ENCODE peak calls at places on chromosomes 13 and 19, in nine cellular contexts. K, W, S, I, P, E, V, U and B are unnamed samples.
A peak's percentile ranks its signal among the peaks of the same experiment; 100 is the strongest.

GRCh38 chr13:72808917-72809500 is 27.1 kb downstream of the PIBF1 start:
- DNase-seq in P (no peak), U (peak; percentile 13), W (no peak), V (no peak), I (no peak), K (no peak), S (peak; percentile 9), E (no peak), B (no peak)

GRCh38 chr13:33722216-33722900 is 95.6 kb upstream of the RFC3 start:
- DNase-seq in S (no peak), P (no peak), E (no peak), V (no peak), K (no peak), U (no peak), W (no peak), I (no peak), B (no peak)

GRCh38 chr19:39297931-39298634 is 1.9 kb downstream of the IFNL1 start:
- DNase-seq in I (no peak), K (no peak), S (no peak), W (no peak), P (no peak), U (no peak), V (no peak), E (peak; percentile 55), B (no peak)

GRCh38 chr19:574658-575526 is 2.5 kb downstream of the BSG start:
- DNase-seq in W (no peak), E (no peak), U (peak; percentile 30), I (no peak), S (no peak), P (no peak), K (peak; percentile 59), V (peak; percentile 75), B (no peak)

GRCh38 chr19:588758-589692 is 656 bp upstream of the HCN2 start:
- DNase-seq in I (no peak), W (peak; percentile 57), S (peak; percentile 64), V (no peak), P (no peak), E (no peak), K (peak; percentile 73), U (peak; percentile 54), B (no peak)

GRCh38 chr19:15452111-15453047 is 2.6 kb upstream of the WIZ start:
- DNase-seq in W (peak; percentile 62), P (peak; percentile 93), K (peak; percentile 99), S (peak; percentile 86), V (peak; percentile 91), E (peak; percentile 98), U (peak; percentile 90), I (no peak), B (peak; percentile 87)

GRCh38 chr13:79680485-79680884 is 199.5 kb downstream of the NDFIP2 start:
- DNase-seq in W (no peak), E (no peak), P (no peak), I (no peak), S (no peak), K (no peak), U (no peak), V (no peak), B (no peak)

GRCh38 chr13:99434258-99434788 is 66.9 kb upstream of the TM9SF2 start:
- DNase-seq in S (no peak), P (no peak), K (peak; percentile 81), W (no peak), I (no peak), V (no peak), U (no peak), E (no peak), B (no peak)

GRCh38 chr19:32896516-32897214 is 27.1 kb upstream of the SLC7A9 start:
- DNase-seq in S (no peak), I (no peak), P (no peak), E (no peak), U (no peak), K (no peak), V (no peak), W (no peak), B (no peak)

GRCh38 chr19:8307965-8308866 is at the start of gene CD320:
- DNase-seq in I (peak; percentile 69), W (peak; percentile 92), P (peak; percentile 90), U (peak; percentile 95), E (peak; percentile 95), K (peak; percentile 94), V (peak; percentile 92), S (peak; percentile 90), B (peak; percentile 87)

GRCh38 chr19:35512831-35513230 is 618 bp downstream of the DMKN start:
- DNase-seq in W (no peak), E (no peak), V (no peak), U (no peak), I (no peak), S (no peak), P (no peak), K (no peak), B (no peak)

GRCh38 chr19:16435999-16436650 is 35.6 kb downstream of the EPS15L1 start:
- DNase-seq in E (no peak), W (no peak), K (no peak), S (no peak), I (no peak), U (peak; percentile 58), V (no peak), P (no peak), B (no peak)

GRCh38 chr19:44738603-44739585 is 9.6 kb upstream of the BCL3 start:
- DNase-seq in P (no peak), E (no peak), I (no peak), U (no peak), K (no peak), W (no peak), S (peak; percentile 96), V (no peak), B (no peak)

GRCh38 chr19:4028334-4029246 is 21.1 kb downstream of the PIAS4 start:
- DNase-seq in E (no peak), U (no peak), V (no peak), W (no peak), S (no peak), I (no peak), K (no peak), P (no peak), B (no peak)

GRCh38 chr19:952680-953500 is 27.1 kb downstream of the ARID3A start:
- DNase-seq in W (peak; percentile 98), U (no peak), K (peak; percentile 69), S (no peak), E (no peak), V (no peak), P (no peak), I (no peak), B (no peak)

DNA sequence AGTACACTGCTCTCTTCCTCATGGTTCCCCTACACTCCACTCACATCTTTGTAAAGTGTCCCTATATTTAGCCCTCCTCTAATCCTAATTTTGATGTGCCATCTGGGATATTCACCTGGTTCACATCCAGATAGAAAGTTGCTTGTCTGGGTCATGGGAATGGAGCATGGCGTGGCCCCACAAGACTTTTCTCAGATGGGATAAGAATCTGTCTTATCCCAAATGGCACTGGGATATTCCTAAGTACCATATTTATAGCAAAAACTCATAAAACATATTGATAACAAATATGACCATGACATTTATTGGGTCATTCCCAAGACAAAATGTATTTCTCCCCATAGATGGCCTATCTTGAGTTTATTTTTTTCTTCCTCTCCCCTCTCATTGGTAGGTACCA is 49.5 kb upstream of the POMP start:
- DNase-seq in U (no peak), E (no peak), K (no peak), V (no peak), S (no peak), I (no peak), P (no peak), W (no peak), B (no peak)
- H3K4me1 ChIP-seq in U (no peaks in the 10 kb centered on the region), E (no peaks in the 10 kb centered on the region), K (peaks cover 5% of the 10 kb centered on the region), V (no peaks in the 10 kb centered on the region), S (no peaks in the 10 kb centered on the region), I (no peaks in the 10 kb centered on the region), P (no peaks in the 10 kb centered on the region), W (peaks cover 13% of the 10 kb centered on the region), B (no peaks in the 10 kb centered on the region)

DNA sequence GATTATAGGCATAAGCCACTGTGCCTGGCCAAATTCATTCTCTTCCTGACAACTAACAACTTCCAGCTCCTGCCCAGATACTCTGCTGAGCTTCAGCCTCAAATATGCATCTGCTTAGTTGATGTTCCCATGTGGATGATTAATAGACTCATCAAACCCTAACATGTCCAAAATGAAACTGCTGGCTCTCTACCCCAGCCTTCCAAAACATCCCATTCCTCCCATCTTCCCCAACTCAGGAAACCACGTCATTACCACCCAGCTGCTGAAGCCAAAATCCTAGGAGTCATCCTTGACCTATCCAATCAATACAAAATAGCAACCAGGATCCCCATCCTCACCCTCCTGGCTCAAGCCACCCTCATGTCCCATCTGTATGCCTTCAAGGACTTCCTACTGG is 20.9 kb downstream of the POU2F2 start:
- DNase-seq in K (no peak), U (no peak), W (no peak), I (no peak), P (no peak), S (no peak), E (no peak), V (no peak), B (no peak)
- H3K4me1 ChIP-seq in K (no peaks in the 10 kb centered on the region), U (no peaks in the 10 kb centered on the region), W (no peaks in the 10 kb centered on the region), I (peaks cover 9% of the 10 kb centered on the region), P (no peaks in the 10 kb centered on the region), S (peaks cover 28% of the 10 kb centered on the region), E (no peaks in the 10 kb centered on the region), V (peaks cover 22% of the 10 kb centered on the region), B (no peaks in the 10 kb centered on the region)

GRCh38 chr19:58569191-58569942 is 3.8 kb downstream of the MZF1 start:
- DNase-seq in U (no peak), S (no peak), K (no peak), I (no peak), W (no peak), P (no peak), V (no peak), E (no peak), B (no peak)
- H3K4me1 ChIP-seq in U (no peaks in the 10 kb centered on the region), S (peaks cover 12% of the 10 kb centered on the region), K (no peaks in the 10 kb centered on the region), I (peaks cover 7% of the 10 kb centered on the region), W (no peaks in the 10 kb centered on the region), P (no peaks in the 10 kb centered on the region), V (peaks cover 25% of the 10 kb centered on the region), E (peaks cover 10% of the 10 kb centered on the region), B (no peaks in the 10 kb centered on the region)

GRCh38 chr13:40597735-40598365 is 68.6 kb downstream of the FOXO1 start:
- DNase-seq in I (no peak), K (no peak), S (no peak), W (peak; percentile 58), E (no peak), U (peak; percentile 23), V (no peak), P (no peak), B (peak; percentile 48)

GRCh38 chr13:40595693-40596092 is 70.7 kb downstream of the FOXO1 start:
- DNase-seq in K (no peak), W (no peak), P (no peak), V (no peak), U (no peak), E (no peak), S (no peak), I (no peak), B (no peak)

GRCh38 chr13:40599146-40599545 is 67.3 kb downstream of the FOXO1 start:
- DNase-seq in E (no peak), W (no peak), P (no peak), V (no peak), S (no peak), U (no peak), I (no peak), K (no peak), B (no peak)

GRCh38 chr13:40598599-40598998 is 67.8 kb downstream of the FOXO1 start:
- DNase-seq in E (peak; percentile 75), V (no peak), P (no peak), I (no peak), S (no peak), K (no peak), W (no peak), U (no peak), B (no peak)

DNA sequence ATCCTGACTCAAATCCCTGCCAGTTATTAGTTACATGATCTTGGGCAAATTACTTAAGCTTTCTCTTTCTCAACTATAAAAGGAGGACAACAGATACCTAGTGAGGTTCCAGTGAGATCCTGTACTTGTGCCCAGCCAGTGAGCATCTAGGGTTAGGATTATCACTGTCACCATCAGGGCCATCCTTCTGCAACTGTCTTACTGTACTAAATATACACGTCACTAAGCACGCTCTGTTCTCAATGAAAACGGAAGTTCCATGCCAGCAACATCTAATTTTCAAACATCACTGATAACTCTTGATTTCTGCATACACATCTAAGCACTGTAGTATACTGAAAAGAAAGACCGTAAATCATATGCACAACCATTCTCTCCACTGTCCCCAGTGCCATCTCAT is 70.0 kb downstream of the FOXO1 start:
- DNase-seq in V (no peak), S (no peak), W (no peak), E (no peak), I (no peak), P (no peak), U (no peak), K (no peak), B (no peak)
- H3K4me1 ChIP-seq in V (peaks cover 82% of the 10 kb centered on the region), S (no peaks in the 10 kb centered on the region), W (peaks cover 20% of the 10 kb centered on the region), E (peaks cover 93% of the 10 kb centered on the region), I (no peaks in the 10 kb centered on the region), P (no peaks in the 10 kb centered on the region), U (no peaks in the 10 kb centered on the region), K (no peaks in the 10 kb centered on the region), B (peaks cover 15% of the 10 kb centered on the region)